ENCODE peak calls at places on chromosomes 6 and 20, in nine cellular contexts. One of them, this sample, is unnamed.

GRCh38 chr6:89574860-89575561 is 63.5 kb downstream of the LYRM2 start:
- DNase-seq in colonic mucosa: no peak
- DNase-seq in thyroid gland: no peak
- DNase-seq in cardiac muscle cell: no peak
- DNase-seq in neural progenitor cell: no peak
- DNase-seq in GM23248: no peak
- DNase-seq in Peyer's patch: no peak
- DNase-seq in left ventricle myocardium inferior: no peak
- DNase-seq in fibroblast of lung: no peak
- DNase-seq in this sample: no peak

GRCh38 chr6:7148100-7148822 is 40.5 kb downstream of the RREB1 start:
- DNase-seq in GM23248: peak
- DNase-seq in Peyer's patch: no peak
- DNase-seq in left ventricle myocardium inferior: no peak
- DNase-seq in fibroblast of lung: peak
- DNase-seq in colonic mucosa: no peak
- DNase-seq in neural progenitor cell: no peak
- DNase-seq in cardiac muscle cell: no peak
- DNase-seq in thyroid gland: no peak
- DNase-seq in this sample: no peak

GRCh38 chr20:58847483-58847882 is 3.2 kb downstream of the GNAS-AS1 start:
- DNase-seq in left ventricle myocardium inferior: no peak
- DNase-seq in cardiac muscle cell: no peak
- DNase-seq in fibroblast of lung: no peak
- DNase-seq in Peyer's patch: no peak
- DNase-seq in neural progenitor cell: no peak
- DNase-seq in GM23248: no peak
- DNase-seq in thyroid gland: no peak
- DNase-seq in colonic mucosa: no peak
- DNase-seq in this sample: no peak

GRCh38 chr6:37777272-37777736 is 42.2 kb upstream of the ZFAND3 start:
- DNase-seq in colonic mucosa: no peak
- DNase-seq in GM23248: no peak
- DNase-seq in cardiac muscle cell: no peak
- DNase-seq in thyroid gland: no peak
- DNase-seq in fibroblast of lung: no peak
- DNase-seq in left ventricle myocardium inferior: no peak
- DNase-seq in neural progenitor cell: no peak
- DNase-seq in Peyer's patch: no peak
- DNase-seq in this sample: peak

GRCh38 chr6:154432533-154433476 is 76.2 kb upstream of the IPCEF1 start:
- DNase-seq in Peyer's patch: no peak
- DNase-seq in fibroblast of lung: peak
- DNase-seq in GM23248: peak
- DNase-seq in colonic mucosa: no peak
- DNase-seq in cardiac muscle cell: peak
- DNase-seq in neural progenitor cell: no peak
- DNase-seq in left ventricle myocardium inferior: no peak
- DNase-seq in thyroid gland: no peak
- DNase-seq in this sample: no peak

GRCh38 chr20:24627926-24628325 is 158.5 kb downstream of the SYNDIG1 start:
- DNase-seq in thyroid gland: no peak
- DNase-seq in fibroblast of lung: no peak
- DNase-seq in cardiac muscle cell: no peak
- DNase-seq in colonic mucosa: no peak
- DNase-seq in GM23248: no peak
- DNase-seq in neural progenitor cell: no peak
- DNase-seq in Peyer's patch: no peak
- DNase-seq in left ventricle myocardium inferior: no peak
- DNase-seq in this sample: no peak

GRCh38 chr6:123105561-123105960 is 109.5 kb downstream of the CLVS2 start:
- DNase-seq in neural progenitor cell: no peak
- DNase-seq in left ventricle myocardium inferior: no peak
- DNase-seq in thyroid gland: no peak
- DNase-seq in cardiac muscle cell: peak
- DNase-seq in colonic mucosa: no peak
- DNase-seq in fibroblast of lung: no peak
- DNase-seq in Peyer's patch: no peak
- DNase-seq in GM23248: no peak
- DNase-seq in this sample: no peak

GRCh38 chr6:43627008-43627825 is 1.8 kb downstream of the GTPBP2 start:
- DNase-seq in colonic mucosa: peak
- DNase-seq in Peyer's patch: no peak
- DNase-seq in fibroblast of lung: peak
- DNase-seq in GM23248: peak
- DNase-seq in neural progenitor cell: no peak
- DNase-seq in left ventricle myocardium inferior: peak
- DNase-seq in thyroid gland: peak
- DNase-seq in cardiac muscle cell: peak
- DNase-seq in this sample: no peak

GRCh38 chr6:28789553-28790083 is 134.2 kb downstream of the TRIM27 start:
- DNase-seq in neural progenitor cell: peak
- DNase-seq in thyroid gland: no peak
- DNase-seq in fibroblast of lung: peak
- DNase-seq in GM23248: peak
- DNase-seq in Peyer's patch: no peak
- DNase-seq in cardiac muscle cell: peak
- DNase-seq in colonic mucosa: peak
- DNase-seq in left ventricle myocardium inferior: no peak
- DNase-seq in this sample: no peak

DNA sequence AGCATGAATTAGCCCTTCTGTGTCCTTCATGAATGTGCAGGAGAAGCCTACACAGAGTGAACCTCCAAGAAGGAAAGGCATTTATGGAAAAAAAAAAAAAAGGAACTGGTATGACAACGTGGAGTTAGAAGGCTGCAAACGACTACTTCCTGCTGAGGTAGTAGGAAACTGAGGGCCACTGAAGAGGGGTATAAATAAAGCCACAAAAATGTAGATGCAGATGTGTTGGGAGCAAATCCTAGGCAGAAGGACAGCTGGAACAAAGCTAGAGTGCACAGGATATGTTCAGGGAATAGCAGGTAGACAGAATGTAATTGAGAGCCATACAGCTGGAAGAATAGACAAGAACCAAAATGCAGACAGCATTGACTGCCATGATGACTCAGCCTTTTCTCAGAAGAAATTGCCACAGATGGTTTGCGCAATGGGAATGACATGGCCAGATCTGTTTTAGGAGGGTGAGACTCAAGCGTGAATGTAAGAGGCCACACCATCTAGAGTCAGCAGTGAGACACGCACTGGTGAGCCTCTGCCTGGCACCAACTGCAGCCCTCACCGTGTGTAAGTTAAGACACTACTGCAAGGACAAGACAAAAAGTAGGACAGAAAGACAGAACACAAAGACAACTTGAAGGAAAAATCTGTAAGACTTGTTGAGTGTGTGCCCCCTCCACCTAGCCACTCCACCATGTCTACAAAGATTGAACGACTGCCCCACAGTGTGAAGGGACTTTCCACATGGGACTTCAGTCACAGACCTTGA is 79.8 kb downstream of the KIF13A start:
- DNase-seq in GM23248: peak
- DNase-seq in thyroid gland: peak
- DNase-seq in fibroblast of lung: peak
- DNase-seq in Peyer's patch: no peak
- DNase-seq in left ventricle myocardium inferior: peak
- DNase-seq in neural progenitor cell: no peak
- DNase-seq in colonic mucosa: peak
- DNase-seq in cardiac muscle cell: peak
- DNase-seq in this sample: no peak
- H3K4me3 ChIP-seq in GM23248: peak
- H3K4me3 ChIP-seq in thyroid gland: no peak
- H3K4me3 ChIP-seq in fibroblast of lung: no peak
- H3K4me3 ChIP-seq in Peyer's patch: no peak
- H3K4me3 ChIP-seq in left ventricle myocardium inferior: no peak
- H3K4me3 ChIP-seq in neural progenitor cell: no peak
- H3K4me3 ChIP-seq in colonic mucosa: no peak
- H3K4me3 ChIP-seq in cardiac muscle cell: no peak
- H3K4me3 ChIP-seq in this sample: no peak

GRCh38 chr6:163415620-163416379 is 1.3 kb downstream of the QKI start:
- DNase-seq in Peyer's patch: no peak
- DNase-seq in neural progenitor cell: peak
- DNase-seq in left ventricle myocardium inferior: peak
- DNase-seq in fibroblast of lung: peak
- DNase-seq in colonic mucosa: no peak
- DNase-seq in cardiac muscle cell: peak
- DNase-seq in GM23248: peak
- DNase-seq in thyroid gland: peak
- DNase-seq in this sample: peak

GRCh38 chr6:163416380-163416629 is 1.8 kb downstream of the QKI start:
- DNase-seq in Peyer's patch: no peak
- DNase-seq in fibroblast of lung: no peak
- DNase-seq in colonic mucosa: no peak
- DNase-seq in GM23248: peak
- DNase-seq in thyroid gland: no peak
- DNase-seq in neural progenitor cell: no peak
- DNase-seq in left ventricle myocardium inferior: no peak
- DNase-seq in cardiac muscle cell: no peak
- DNase-seq in this sample: no peak

GRCh38 chr6:163418273-163419029 is 3.9 kb downstream of the QKI start:
- DNase-seq in GM23248: peak
- DNase-seq in left ventricle myocardium inferior: no peak
- DNase-seq in neural progenitor cell: no peak
- DNase-seq in cardiac muscle cell: no peak
- DNase-seq in Peyer's patch: no peak
- DNase-seq in fibroblast of lung: no peak
- DNase-seq in thyroid gland: no peak
- DNase-seq in colonic mucosa: no peak
- DNase-seq in this sample: no peak

GRCh38 chr6:163416640-163417253 is 2.2 kb downstream of the QKI start:
- DNase-seq in GM23248: peak
- DNase-seq in left ventricle myocardium inferior: no peak
- DNase-seq in cardiac muscle cell: peak
- DNase-seq in thyroid gland: peak
- DNase-seq in colonic mucosa: peak
- DNase-seq in fibroblast of lung: peak
- DNase-seq in neural progenitor cell: peak
- DNase-seq in Peyer's patch: no peak
- DNase-seq in this sample: peak

DNA sequence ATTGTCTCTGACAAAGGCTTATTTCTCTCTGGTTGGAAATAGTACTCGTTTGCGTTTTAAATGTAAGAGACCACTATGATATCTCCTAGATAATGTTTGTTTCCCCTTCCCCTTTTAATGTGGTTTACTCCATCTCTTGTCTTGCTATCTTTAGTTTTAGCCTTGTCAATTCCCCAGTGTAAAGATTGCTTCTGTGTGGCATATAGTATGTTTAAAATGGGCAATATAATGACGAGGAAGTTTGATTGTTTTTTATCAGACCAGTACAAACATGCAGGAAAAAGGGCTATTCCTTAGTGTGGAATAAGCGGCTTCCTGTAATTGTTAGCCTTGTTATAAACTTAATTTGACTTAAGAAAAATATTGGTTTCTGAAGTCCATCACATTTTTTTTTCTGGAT is 3.1 kb downstream of the QKI start:
- DNase-seq in thyroid gland: no peak
- DNase-seq in neural progenitor cell: no peak
- DNase-seq in left ventricle myocardium inferior: no peak
- DNase-seq in cardiac muscle cell: no peak
- DNase-seq in Peyer's patch: no peak
- DNase-seq in colonic mucosa: no peak
- DNase-seq in GM23248: peak
- DNase-seq in fibroblast of lung: no peak
- DNase-seq in this sample: no peak
- H3K4me3 ChIP-seq in thyroid gland: no peak
- H3K4me3 ChIP-seq in neural progenitor cell: peak
- H3K4me3 ChIP-seq in left ventricle myocardium inferior: peak
- H3K4me3 ChIP-seq in cardiac muscle cell: peak
- H3K4me3 ChIP-seq in Peyer's patch: no peak
- H3K4me3 ChIP-seq in colonic mucosa: peak
- H3K4me3 ChIP-seq in GM23248: peak
- H3K4me3 ChIP-seq in fibroblast of lung: peak
- H3K4me3 ChIP-seq in this sample: no peak

DNA sequence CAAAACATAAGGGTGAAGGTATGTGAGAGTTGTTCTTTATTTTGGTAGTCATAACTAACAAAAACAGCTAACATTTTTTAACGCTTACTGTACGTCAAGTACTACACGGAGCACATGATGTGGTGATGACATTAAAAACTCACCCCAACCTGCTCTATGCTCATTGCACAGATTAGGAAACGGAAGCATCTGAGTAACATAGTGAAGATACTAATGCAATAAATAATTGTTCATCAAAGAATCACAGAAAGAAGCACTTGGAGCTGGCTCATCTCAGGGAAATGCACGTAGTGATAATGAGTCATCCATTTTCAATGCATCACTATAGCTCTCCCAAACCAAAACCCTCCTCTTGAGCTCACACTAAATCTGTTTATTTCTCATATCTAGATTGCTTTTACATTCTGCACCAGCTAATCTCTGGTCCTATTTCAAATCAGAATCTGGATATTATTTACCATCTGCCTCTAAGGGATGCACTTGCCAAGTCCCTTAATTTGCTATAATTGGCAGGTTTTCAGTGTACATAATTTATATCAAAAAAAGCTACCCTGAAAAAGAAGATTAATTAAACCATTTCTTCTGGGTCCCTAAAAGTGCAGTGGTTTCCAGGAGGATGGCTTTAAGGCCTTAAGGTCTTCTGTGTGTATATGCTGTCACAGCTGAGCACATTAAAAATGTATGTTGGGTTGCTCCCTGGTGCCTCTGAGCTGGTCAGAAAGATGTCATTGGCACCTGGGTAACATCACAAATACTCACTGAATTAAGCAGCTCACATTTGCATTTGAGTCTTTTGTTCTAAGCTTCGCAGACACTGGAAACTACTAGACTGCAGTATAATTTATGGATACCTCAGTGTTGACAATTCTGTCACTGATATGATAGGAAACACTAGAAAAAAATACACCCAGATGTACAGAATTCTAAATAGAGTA is 677.3 kb upstream of the CITED2 start:
- DNase-seq in neural progenitor cell: no peak
- DNase-seq in fibroblast of lung: peak
- DNase-seq in left ventricle myocardium inferior: no peak
- DNase-seq in GM23248: peak
- DNase-seq in cardiac muscle cell: peak
- DNase-seq in thyroid gland: no peak
- DNase-seq in Peyer's patch: no peak
- DNase-seq in colonic mucosa: no peak
- DNase-seq in this sample: no peak
- H3K4me3 ChIP-seq in neural progenitor cell: no peak
- H3K4me3 ChIP-seq in fibroblast of lung: no peak
- H3K4me3 ChIP-seq in left ventricle myocardium inferior: no peak
- H3K4me3 ChIP-seq in GM23248: peak
- H3K4me3 ChIP-seq in cardiac muscle cell: no peak
- H3K4me3 ChIP-seq in thyroid gland: no peak
- H3K4me3 ChIP-seq in Peyer's patch: no peak
- H3K4me3 ChIP-seq in colonic mucosa: no peak
- H3K4me3 ChIP-seq in this sample: no peak

DNA sequence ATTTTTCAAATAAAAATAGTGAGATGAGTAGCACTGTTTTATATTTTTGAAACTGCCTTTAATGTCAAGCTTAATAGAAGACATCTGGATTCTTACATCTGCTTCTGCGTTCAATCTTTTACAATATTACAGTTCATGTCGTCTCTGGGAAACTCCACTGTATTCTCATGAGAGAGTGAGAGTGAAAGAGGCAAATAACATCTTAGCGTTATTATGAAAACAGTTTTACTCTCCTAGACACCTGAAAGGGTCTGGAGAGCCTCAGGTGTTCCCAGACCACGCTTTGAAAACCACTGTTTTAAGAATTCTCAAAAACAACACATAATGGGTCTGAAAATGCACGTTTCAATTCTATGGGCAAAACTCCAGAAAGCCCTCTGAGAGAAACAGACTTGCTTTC is 63.4 kb downstream of the ARHGAP18 start:
- DNase-seq in neural progenitor cell: no peak
- DNase-seq in left ventricle myocardium inferior: no peak
- DNase-seq in colonic mucosa: no peak
- DNase-seq in Peyer's patch: no peak
- DNase-seq in GM23248: no peak
- DNase-seq in fibroblast of lung: peak
- DNase-seq in thyroid gland: no peak
- DNase-seq in cardiac muscle cell: peak
- DNase-seq in this sample: no peak
- H3K4me3 ChIP-seq in neural progenitor cell: no peak
- H3K4me3 ChIP-seq in left ventricle myocardium inferior: peak
- H3K4me3 ChIP-seq in colonic mucosa: no peak
- H3K4me3 ChIP-seq in Peyer's patch: no peak
- H3K4me3 ChIP-seq in GM23248: peak
- H3K4me3 ChIP-seq in fibroblast of lung: no peak
- H3K4me3 ChIP-seq in thyroid gland: no peak
- H3K4me3 ChIP-seq in cardiac muscle cell: no peak
- H3K4me3 ChIP-seq in this sample: no peak

This sample was measured in H7.